ENCODE peak calls at places on chromosomes 4 and X, in nine cellular contexts. X is NCI-H524 treated with DMSO at 0.1 percent for 48 hours; B is mesenteric fat pad; U is HS-27A; C is upper lobe of left lung; E is IMR-90; I is head of caudate nucleus; H is activated naive CD4-positive, alpha-beta T cell; K is ecto neural progenitor cell. V is an unnamed sample.

GRCh38 chrX:139889760-139890159 is 43.1 kb downstream of the ATP11C start:
- DNase-seq in X (no peak), B (no peak), K (no peak), E (peak), C (no peak), H (no peak), I (no peak), U (no peak), V (no peak)

GRCh38 chr4:153042757-153043156 is 106.6 kb downstream of the FHDC1 start:
- DNase-seq in X (no peak), E (no peak), U (no peak), H (no peak), K (no peak), B (no peak), I (no peak), C (no peak), V (no peak)

GRCh38 chrX:56763556-56764152 is 34.6 kb downstream of the NBDY start:
- DNase-seq in U (no peak), H (no peak), K (peak), C (no peak), I (peak), B (peak), X (no peak), E (peak), V (peak)

GRCh38 chrX:39167791-39168190 is 366.5 kb downstream of the MID1IP1 start:
- DNase-seq in C (no peak), K (peak), X (no peak), B (no peak), U (no peak), E (no peak), I (no peak), H (no peak), V (no peak)

GRCh38 chr4:14184265-14184664 is 556.7 kb upstream of the BOD1L1 start:
- DNase-seq in E (peak), X (peak), K (no peak), B (no peak), U (no peak), H (no peak), I (peak), C (no peak), V (no peak)

GRCh38 chr4:6362243-6362885 is 92.7 kb downstream of the WFS1 start:
- DNase-seq in C (no peak), K (no peak), I (no peak), X (no peak), U (no peak), E (no peak), H (no peak), B (no peak), V (no peak)

GRCh38 chr4:98794565-98795205 is 134.2 kb downstream of the EIF4E start:
- DNase-seq in C (no peak), H (no peak), U (no peak), B (no peak), I (peak), K (no peak), X (no peak), E (peak), V (no peak)

GRCh38 chrX:96692454-96692853 is 7.8 kb downstream of the DIAPH2 start:
- DNase-seq in I (no peak), U (no peak), C (no peak), H (no peak), K (no peak), E (peak), X (no peak), B (no peak), V (no peak)

GRCh38 chrX:123905334-123905733 is 45.5 kb downstream of the XIAP start:
- DNase-seq in U (no peak), K (no peak), E (no peak), B (no peak), I (no peak), H (no peak), X (no peak), C (no peak), V (no peak)

GRCh38 chr4:184350213-184350817 is 124.0 kb downstream of the IRF2 start:
- DNase-seq in H (no peak), X (no peak), B (no peak), U (no peak), C (no peak), K (no peak), E (no peak), I (no peak), V (no peak)

GRCh38 chrX:1481636-1482529 is 29.2 kb upstream of the ASMTL start:
- DNase-seq in U (no peak), K (peak), X (no peak), B (peak), C (no peak), I (peak), H (no peak), E (peak), V (peak)

GRCh38 chrX:131841496-131842410 is 181.3 kb upstream of the STK26 start:
- DNase-seq in K (peak), E (peak), U (no peak), C (no peak), H (no peak), B (no peak), X (peak), I (peak), V (peak)

GRCh38 chrX:134512566-134512965 is 52.6 kb downstream of the HPRT1 start:
- DNase-seq in K (no peak), E (peak), X (no peak), U (peak), H (no peak), I (peak), B (no peak), C (no peak), V (no peak)

GRCh38 chr4:163384926-163385325 is 41.2 kb downstream of the NPY5R start:
- DNase-seq in C (no peak), H (no peak), E (no peak), U (no peak), X (no peak), K (no peak), I (no peak), B (no peak), V (no peak)

GRCh38 chr4:1246901-1247810 is 1.8 kb downstream of the CTBP1 start:
- DNase-seq in E (no peak), U (no peak), K (no peak), X (no peak), B (peak), I (no peak), C (peak), H (no peak), V (peak)

GRCh38 chr4:116005037-116005805 is 891.8 kb upstream of the NDST4 start:
- DNase-seq in U (no peak), I (no peak), C (no peak), H (no peak), E (no peak), K (no peak), B (no peak), X (no peak), V (no peak)

GRCh38 chrX:38221391-38221929 is 789 bp upstream of the SRPX start:
- DNase-seq in E (no peak), C (no peak), I (no peak), B (no peak), U (no peak), H (no peak), K (no peak), X (no peak), V (no peak)

GRCh38 chr4:163540977-163541376 is 46.5 kb downstream of the TMA16 start:
- DNase-seq in C (no peak), K (no peak), I (no peak), H (no peak), U (no peak), E (peak), X (no peak), B (no peak), V (no peak)

GRCh38 chrX:69137371-69137881 is 27.8 kb downstream of the PJA1 start:
- DNase-seq in B (no peak), U (no peak), X (no peak), H (no peak), K (no peak), I (no peak), E (peak), C (no peak), V (no peak)

GRCh38 chrX:153766098-153766817 is 2.2 kb downstream of the PLXNB3 start:
- DNase-seq in U (no peak), X (no peak), C (peak), B (no peak), K (no peak), I (peak), E (peak), H (no peak), V (peak)

GRCh38 chr4:8846864-8847263 is 24.8 kb downstream of the HMX1 start:
- DNase-seq in B (peak), H (no peak), I (no peak), C (no peak), U (no peak), X (no peak), E (no peak), K (no peak), V (no peak)

GRCh38 chr4:138308421-138308820 is 66.3 kb upstream of the SLC7A11 start:
- DNase-seq in I (no peak), X (no peak), U (no peak), C (no peak), K (no peak), E (peak), B (no peak), H (no peak), V (no peak)

GRCh38 chr4:102632236-102632635 is 128.5 kb downstream of the MANBA start:
- DNase-seq in X (no peak), B (no peak), I (no peak), H (no peak), C (no peak), E (no peak), K (no peak), U (no peak), V (no peak)

GRCh38 chr4:113186960-113187757 is 137.7 kb downstream of the ANK2 start:
- DNase-seq in H (no peak), K (no peak), E (no peak), C (no peak), U (no peak), B (no peak), X (no peak), I (no peak), V (no peak)

GRCh38 chr4:108702960-108703359 is 52.6 kb downstream of the OSTC start:
- DNase-seq in H (no peak), C (no peak), X (no peak), U (no peak), E (no peak), I (no peak), B (no peak), K (no peak), V (no peak)

GRCh38 chr4:169109276-169109675 is 99.2 kb upstream of the CBR4 start:
- DNase-seq in H (no peak), B (no peak), C (no peak), E (no peak), X (peak), U (no peak), K (no peak), I (no peak), V (no peak)

GRCh38 chr4:141637565-141637964 is 1.2 kb downstream of the IL15 start:
- DNase-seq in I (no peak), E (no peak), B (no peak), K (no peak), H (no peak), U (no peak), C (no peak), X (no peak), V (peak)

GRCh38 chrX:106898462-106898861 is 4.7 kb downstream of the RIPPLY1 start:
- DNase-seq in X (no peak), B (no peak), E (peak), H (no peak), C (no peak), I (no peak), K (no peak), U (no peak), V (peak)

GRCh38 chr4:137621056-137621455 is 88.8 kb upstream of the PCDH18 start:
- DNase-seq in C (no peak), U (no peak), B (no peak), I (no peak), K (no peak), H (no peak), X (peak), E (no peak), V (no peak)

GRCh38 chr4:120733054-120733453 is 189.5 kb downstream of the PRDM5 start:
- DNase-seq in H (no peak), C (no peak), X (no peak), E (no peak), I (no peak), U (no peak), K (no peak), B (no peak), V (no peak)

GRCh38 chr4:141058739-141059507 is 74.3 kb downstream of the RNF150 start:
- DNase-seq in H (no peak), K (no peak), B (no peak), E (peak), X (no peak), I (no peak), U (peak), C (no peak), V (no peak)

GRCh38 chr4:142984871-142985585 is 138.9 kb upstream of the INPP4B start:
- DNase-seq in H (no peak), X (no peak), C (no peak), B (no peak), I (no peak), K (no peak), E (peak), U (peak), V (no peak)

GRCh38 chr4:180665481-180665880 is 1577.7 kb upstream of the TENM3 start:
- DNase-seq in B (no peak), H (no peak), K (no peak), I (no peak), U (no peak), C (no peak), X (no peak), E (no peak), V (no peak)